ENCODE peak calls at places on chromosomes 1 and 21, in five cellular contexts. C is HL-60, Q is Peyer's patch, I is A549, Y is upper lobe of right lung. G is an unnamed sample.
A peak's percentile ranks its signal among the peaks of the same experiment; 100 is the strongest.

GRCh38 chr1:17903386-17903785 is 148.3 kb downstream of the ACTL8 start:
- DNase-seq in Y (peak; percentile 42), I (no peak), C (no peak), Q (peak; percentile 18), G (no peak)

GRCh38 chr1:191490303-191490702 is 668.0 kb upstream of the RGS18 start:
- DNase-seq in C (no peak), I (no peak), Q (no peak), Y (no peak), G (no peak)

GRCh38 chr1:34165422-34165921 is 442 bp upstream of the CSMD2 start:
- DNase-seq in Y (no peak), C (no peak), I (no peak), Q (no peak), G (no peak)

GRCh38 chr1:32239335-32239734 is 7.7 kb upstream of the FAM167B start:
- DNase-seq in C (no peak), Y (no peak), Q (no peak), I (no peak), G (no peak)

GRCh38 chr1:55143686-55144085 is 71.5 kb downstream of the USP24 start:
- DNase-seq in Y (no peak), I (peak; percentile 54), C (no peak), Q (no peak), G (no peak)

GRCh38 chr1:46184920-46185658 is 8.8 kb upstream of the P3R3URF start:
- DNase-seq in Y (no peak), Q (no peak), C (no peak), I (no peak), G (no peak)

GRCh38 chr1:155548706-155549105 is 13.9 kb downstream of the ASH1L start:
- DNase-seq in Y (no peak), Q (no peak), C (no peak), I (no peak), G (no peak)

GRCh38 chr1:161506336-161507223 is 1.3 kb downstream of the FCGR2A start:
- DNase-seq in C (peak; percentile 84), I (no peak), Y (peak; percentile 76), Q (no peak), G (no peak)

GRCh38 chr1:117189109-117189437 is 21.7 kb downstream of the VTCN1 start:
- DNase-seq in Q (no peak), I (no peak), C (no peak), Y (no peak), G (no peak)

GRCh38 chr1:55362558-55362957 is 147.4 kb upstream of the USP24 start:
- DNase-seq in C (no peak), Q (no peak), I (no peak), Y (no peak), G (no peak)

GRCh38 chr1:218938259-218938658 is 235.4 kb upstream of the LYPLAL1 start:
- DNase-seq in C (no peak), I (no peak), Y (no peak), Q (no peak), G (no peak)

GRCh38 chr1:84972377-84972987 is 24.4 kb downstream of the MCOLN2 start:
- DNase-seq in C (no peak), Q (no peak), Y (no peak), I (no peak), G (no peak)

GRCh38 chr21:44718571-44718970 is 7.2 kb upstream of the TSPEAR start:
- DNase-seq in Y (peak; percentile 59), I (no peak), C (no peak), Q (peak; percentile 10), G (no peak)

GRCh38 chr1:88609051-88609450 is 75.0 kb upstream of the PKN2 start:
- DNase-seq in Y (no peak), I (no peak), Q (no peak), C (no peak), G (no peak)

GRCh38 chr1:226893936-226894335 is 23.5 kb downstream of the PSEN2 start:
- DNase-seq in I (no peak), C (no peak), Y (no peak), Q (no peak), G (no peak)

GRCh38 chr1:6534248-6534647 is 20.1 kb downstream of the NOL9 start:
- DNase-seq in C (no peak), Y (no peak), Q (no peak), I (no peak), G (no peak)

GRCh38 chr1:234988160-234988528 is 140.5 kb downstream of the TOMM20 start:
- DNase-seq in C (no peak), Q (no peak), I (no peak), Y (no peak), G (no peak)

GRCh38 chr1:234988536-234988935 is 140.1 kb downstream of the TOMM20 start:
- DNase-seq in Q (no peak), I (no peak), C (no peak), Y (no peak), G (no peak)

GRCh38 chr1:234989479-234990327 is 138.9 kb downstream of the TOMM20 start:
- DNase-seq in C (no peak), I (no peak), Q (peak; percentile 32), Y (no peak), G (no peak)

GRCh38 chr1:234990328-234990675 is 138.3 kb downstream of the TOMM20 start:
- DNase-seq in Y (no peak), Q (no peak), I (no peak), C (no peak), G (no peak)

DNA sequence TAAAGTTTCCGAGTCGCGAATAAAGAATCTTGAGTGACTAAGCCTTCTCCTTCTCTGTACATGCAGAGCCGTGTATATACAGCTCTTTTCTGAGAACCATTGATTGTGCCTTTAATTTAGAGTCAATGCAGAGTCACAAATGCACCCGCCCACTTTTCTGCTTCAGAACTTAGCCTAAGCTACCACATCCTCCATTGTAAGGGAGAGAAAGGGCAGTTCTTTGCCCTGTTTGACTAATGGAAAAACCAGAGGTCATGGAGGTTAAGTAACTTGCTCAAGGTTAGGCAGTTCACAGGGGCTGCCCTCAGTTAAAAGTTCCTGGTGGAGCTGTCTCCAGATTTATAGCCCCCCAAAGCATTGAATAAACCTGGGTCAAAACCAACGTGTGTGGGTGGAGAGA is 139.6 kb downstream of the TOMM20 start:
- DNase-seq in Y (no peak), Q (no peak), C (no peak), I (no peak), G (no peak)
- H3K27ac ChIP-seq in Y (peak overlapping the region; percentile 17), Q (peak overlapping the region; percentile 89), C (no peak overlapping the region), I (peak overlapping the region; percentile 60), G (no peak overlapping the region)

DNA sequence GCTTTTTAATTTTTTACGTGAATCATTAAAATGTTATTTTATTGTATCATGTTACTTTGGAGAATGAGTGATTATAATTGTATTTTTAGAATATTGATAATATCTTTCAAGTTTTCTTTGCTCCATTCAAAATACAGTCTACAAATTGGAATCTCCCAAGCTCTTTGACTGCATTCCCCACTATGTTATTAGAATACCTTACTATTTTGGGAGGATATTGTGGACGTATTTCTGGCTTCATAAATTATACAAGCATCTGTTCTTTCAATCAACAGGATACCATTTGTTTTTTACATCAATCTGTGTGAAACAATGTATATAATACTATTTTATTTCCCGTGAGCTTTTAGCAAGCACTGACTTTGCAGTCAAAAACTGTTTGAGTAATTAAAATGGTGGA is 226.4 kb downstream of the PTPRC start:
- DNase-seq in I (no peak), C (no peak), Y (no peak), Q (no peak), G (no peak)
- H3K27ac ChIP-seq in I (no peak overlapping the region), C (no peak overlapping the region), Y (no peak overlapping the region), Q (no peak overlapping the region), G (no peak overlapping the region)

GRCh38 chr1:183612407-183612806 is 22.1 kb upstream of the NCF2 start:
- DNase-seq in Q (no peak), Y (no peak), I (no peak), C (no peak), G (no peak)
- H3K27ac ChIP-seq in Q (no peak overlapping the region), Y (no peak overlapping the region), I (no peak overlapping the region), C (no peak overlapping the region), G (no peak overlapping the region)

GRCh38 chr1:150474869-150475268 is 12.3 kb upstream of the TARS2 start:
- DNase-seq in C (no peak), Y (no peak), Q (no peak), I (no peak), G (no peak)
- H3K27ac ChIP-seq in C (no peak overlapping the region), Y (no peak overlapping the region), Q (no peak overlapping the region), I (no peak overlapping the region), G (peak overlapping the region; percentile 2)

G was measured in substantia nigra.